ENCODE peak calls at places on chromosomes 1 and 21, in eight cellular contexts. One of them, this sample, is unnamed.

GRCh38 chr1:75673885-75674284 is 50.6 kb upstream of the ACADM start:
- ATAC-seq in GM23338: no peak
- ATAC-seq in Panc1: no peak
- ATAC-seq in CD8-positive, alpha-beta T cell: no peak
- ATAC-seq in psoas muscle: no peak
- ATAC-seq in right lobe of liver: no peak
- ATAC-seq in upper lobe of left lung: no peak
- ATAC-seq in heart right ventricle: no peak
- ATAC-seq in this sample: no peak

GRCh38 chr1:66119148-66119547 is 326.5 kb downstream of the PDE4B start:
- ATAC-seq in right lobe of liver: no peak
- ATAC-seq in psoas muscle: no peak
- ATAC-seq in Panc1: no peak
- ATAC-seq in upper lobe of left lung: no peak
- ATAC-seq in heart right ventricle: no peak
- ATAC-seq in GM23338: no peak
- ATAC-seq in CD8-positive, alpha-beta T cell: no peak
- ATAC-seq in this sample: no peak

GRCh38 chr1:247769603-247770002 is 9.2 kb upstream of the OR1C1 start:
- ATAC-seq in CD8-positive, alpha-beta T cell: no peak
- ATAC-seq in heart right ventricle: no peak
- ATAC-seq in upper lobe of left lung: no peak
- ATAC-seq in psoas muscle: no peak
- ATAC-seq in Panc1: no peak
- ATAC-seq in right lobe of liver: no peak
- ATAC-seq in GM23338: no peak
- ATAC-seq in this sample: no peak

GRCh38 chr1:168430348-168430747 is 113.4 kb downstream of the XCL2 start:
- ATAC-seq in psoas muscle: no peak
- ATAC-seq in upper lobe of left lung: no peak
- ATAC-seq in GM23338: no peak
- ATAC-seq in right lobe of liver: no peak
- ATAC-seq in CD8-positive, alpha-beta T cell: no peak
- ATAC-seq in heart right ventricle: no peak
- ATAC-seq in Panc1: no peak
- ATAC-seq in this sample: no peak

GRCh38 chr1:244012232-244012631 is 38.9 kb upstream of the ZBTB18 start:
- ATAC-seq in psoas muscle: no peak
- ATAC-seq in right lobe of liver: peak
- ATAC-seq in GM23338: peak
- ATAC-seq in CD8-positive, alpha-beta T cell: no peak
- ATAC-seq in upper lobe of left lung: no peak
- ATAC-seq in Panc1: no peak
- ATAC-seq in heart right ventricle: no peak
- ATAC-seq in this sample: no peak

GRCh38 chr1:2258122-2258812 is 30.1 kb downstream of the SKI start:
- ATAC-seq in right lobe of liver: no peak
- ATAC-seq in heart right ventricle: no peak
- ATAC-seq in psoas muscle: no peak
- ATAC-seq in upper lobe of left lung: no peak
- ATAC-seq in Panc1: no peak
- ATAC-seq in GM23338: no peak
- ATAC-seq in CD8-positive, alpha-beta T cell: no peak
- ATAC-seq in this sample: no peak

GRCh38 chr1:170146861-170147260 is 1.1 kb downstream of the NTMT2 start:
- ATAC-seq in upper lobe of left lung: no peak
- ATAC-seq in Panc1: no peak
- ATAC-seq in heart right ventricle: no peak
- ATAC-seq in psoas muscle: no peak
- ATAC-seq in GM23338: no peak
- ATAC-seq in right lobe of liver: no peak
- ATAC-seq in CD8-positive, alpha-beta T cell: peak
- ATAC-seq in this sample: no peak

GRCh38 chr1:80639777-80640533 is 1160.8 kb upstream of the ADGRL2 start:
- ATAC-seq in psoas muscle: no peak
- ATAC-seq in right lobe of liver: no peak
- ATAC-seq in Panc1: no peak
- ATAC-seq in heart right ventricle: no peak
- ATAC-seq in GM23338: no peak
- ATAC-seq in upper lobe of left lung: no peak
- ATAC-seq in CD8-positive, alpha-beta T cell: no peak
- ATAC-seq in this sample: no peak

GRCh38 chr1:25055045-25055780 is 125.1 kb upstream of the RUNX3 start:
- ATAC-seq in GM23338: peak
- ATAC-seq in upper lobe of left lung: no peak
- ATAC-seq in CD8-positive, alpha-beta T cell: no peak
- ATAC-seq in Panc1: no peak
- ATAC-seq in heart right ventricle: no peak
- ATAC-seq in right lobe of liver: no peak
- ATAC-seq in psoas muscle: no peak
- ATAC-seq in this sample: no peak

GRCh38 chr1:96281491-96281890 is 440.1 kb upstream of the PTBP2 start:
- ATAC-seq in Panc1: no peak
- ATAC-seq in upper lobe of left lung: no peak
- ATAC-seq in psoas muscle: no peak
- ATAC-seq in GM23338: no peak
- ATAC-seq in heart right ventricle: no peak
- ATAC-seq in CD8-positive, alpha-beta T cell: no peak
- ATAC-seq in right lobe of liver: no peak
- ATAC-seq in this sample: no peak

GRCh38 chr1:221727146-221728036 is 14.5 kb downstream of the DUSP10 start:
- ATAC-seq in Panc1: no peak
- ATAC-seq in psoas muscle: no peak
- ATAC-seq in right lobe of liver: no peak
- ATAC-seq in CD8-positive, alpha-beta T cell: no peak
- ATAC-seq in upper lobe of left lung: no peak
- ATAC-seq in heart right ventricle: no peak
- ATAC-seq in GM23338: no peak
- ATAC-seq in this sample: no peak

GRCh38 chr1:17207046-17207445 is 2.1 kb downstream of the PADI1 start:
- ATAC-seq in psoas muscle: no peak
- ATAC-seq in CD8-positive, alpha-beta T cell: no peak
- ATAC-seq in right lobe of liver: peak
- ATAC-seq in heart right ventricle: peak
- ATAC-seq in GM23338: no peak
- ATAC-seq in upper lobe of left lung: peak
- ATAC-seq in Panc1: no peak
- ATAC-seq in this sample: no peak

GRCh38 chr1:243549108-243549507 is 293.3 kb downstream of the SDCCAG8 start:
- ATAC-seq in GM23338: no peak
- ATAC-seq in right lobe of liver: no peak
- ATAC-seq in upper lobe of left lung: no peak
- ATAC-seq in psoas muscle: no peak
- ATAC-seq in CD8-positive, alpha-beta T cell: no peak
- ATAC-seq in Panc1: no peak
- ATAC-seq in heart right ventricle: no peak
- ATAC-seq in this sample: no peak

GRCh38 chr21:39386194-39386593 is 37.3 kb upstream of the HMGN1 start:
- ATAC-seq in Panc1: peak
- ATAC-seq in upper lobe of left lung: no peak
- ATAC-seq in heart right ventricle: peak
- ATAC-seq in GM23338: peak
- ATAC-seq in psoas muscle: peak
- ATAC-seq in CD8-positive, alpha-beta T cell: no peak
- ATAC-seq in right lobe of liver: peak
- ATAC-seq in this sample: no peak

GRCh38 chr1:227255086-227255732 is 63.1 kb downstream of the CDC42BPA start:
- ATAC-seq in heart right ventricle: no peak
- ATAC-seq in right lobe of liver: no peak
- ATAC-seq in upper lobe of left lung: no peak
- ATAC-seq in psoas muscle: no peak
- ATAC-seq in CD8-positive, alpha-beta T cell: no peak
- ATAC-seq in GM23338: no peak
- ATAC-seq in Panc1: no peak
- ATAC-seq in this sample: no peak

GRCh38 chr1:13523780-13524477 is 10.1 kb upstream of the LRRC38 start:
- ATAC-seq in psoas muscle: peak
- ATAC-seq in heart right ventricle: peak
- ATAC-seq in GM23338: peak
- ATAC-seq in CD8-positive, alpha-beta T cell: no peak
- ATAC-seq in upper lobe of left lung: no peak
- ATAC-seq in Panc1: no peak
- ATAC-seq in right lobe of liver: no peak
- ATAC-seq in this sample: no peak
- TF ChIP-seq CTCF in psoas muscle: no peak
- TF ChIP-seq CTCF in heart right ventricle: no peak
- TF ChIP-seq CTCF in GM23338: no peak
- TF ChIP-seq CTCF in CD8-positive, alpha-beta T cell: no peak
- TF ChIP-seq CTCF in upper lobe of left lung: no peak
- TF ChIP-seq CTCF in Panc1: no peak
- TF ChIP-seq CTCF in right lobe of liver: no peak
- TF ChIP-seq CTCF in this sample: no peak

GRCh38 chr21:29034678-29035077 is 10.2 kb downstream of the USP16 start:
- ATAC-seq in right lobe of liver: no peak
- ATAC-seq in GM23338: no peak
- ATAC-seq in heart right ventricle: no peak
- ATAC-seq in upper lobe of left lung: no peak
- ATAC-seq in Panc1: no peak
- ATAC-seq in psoas muscle: no peak
- ATAC-seq in CD8-positive, alpha-beta T cell: no peak
- ATAC-seq in this sample: no peak
- H3K4me3 ChIP-seq in right lobe of liver: no peak
- H3K4me3 ChIP-seq in GM23338: no peak
- H3K4me3 ChIP-seq in heart right ventricle: no peak
- H3K4me3 ChIP-seq in upper lobe of left lung: no peak
- H3K4me3 ChIP-seq in Panc1: no peak
- H3K4me3 ChIP-seq in psoas muscle: no peak
- H3K4me3 ChIP-seq in CD8-positive, alpha-beta T cell: no peak
- H3K4me3 ChIP-seq in this sample: no peak

GRCh38 chr1:204123376-204123775 is 28.5 kb downstream of the ETNK2 start:
- ATAC-seq in upper lobe of left lung: no peak
- ATAC-seq in Panc1: no peak
- ATAC-seq in right lobe of liver: no peak
- ATAC-seq in GM23338: peak
- ATAC-seq in CD8-positive, alpha-beta T cell: no peak
- ATAC-seq in psoas muscle: no peak
- ATAC-seq in heart right ventricle: no peak
- ATAC-seq in this sample: no peak
- TF ChIP-seq CTCF in upper lobe of left lung: peak
- TF ChIP-seq CTCF in Panc1: no peak
- TF ChIP-seq CTCF in right lobe of liver: peak
- TF ChIP-seq CTCF in GM23338: peak
- TF ChIP-seq CTCF in CD8-positive, alpha-beta T cell: no peak
- TF ChIP-seq CTCF in psoas muscle: peak
- TF ChIP-seq CTCF in heart right ventricle: peak
- TF ChIP-seq CTCF in this sample: no peak

GRCh38 chr1:192186197-192186596 is 27.9 kb downstream of the RGS18 start:
- ATAC-seq in heart right ventricle: no peak
- ATAC-seq in Panc1: no peak
- ATAC-seq in upper lobe of left lung: no peak
- ATAC-seq in right lobe of liver: no peak
- ATAC-seq in psoas muscle: no peak
- ATAC-seq in GM23338: no peak
- ATAC-seq in CD8-positive, alpha-beta T cell: no peak
- ATAC-seq in this sample: no peak

GRCh38 chr1:192183788-192184187 is 25.5 kb downstream of the RGS18 start:
- ATAC-seq in Panc1: no peak
- ATAC-seq in heart right ventricle: no peak
- ATAC-seq in CD8-positive, alpha-beta T cell: no peak
- ATAC-seq in GM23338: no peak
- ATAC-seq in upper lobe of left lung: no peak
- ATAC-seq in right lobe of liver: no peak
- ATAC-seq in psoas muscle: no peak
- ATAC-seq in this sample: no peak
- H3K4me3 ChIP-seq in Panc1: no peak
- H3K4me3 ChIP-seq in heart right ventricle: no peak
- H3K4me3 ChIP-seq in CD8-positive, alpha-beta T cell: no peak
- H3K4me3 ChIP-seq in GM23338: no peak
- H3K4me3 ChIP-seq in upper lobe of left lung: no peak
- H3K4me3 ChIP-seq in right lobe of liver: no peak
- H3K4me3 ChIP-seq in psoas muscle: no peak
- H3K4me3 ChIP-seq in this sample: no peak

GRCh38 chr1:200304146-200304545 is 105.7 kb downstream of the ZNF281 start:
- ATAC-seq in psoas muscle: no peak
- ATAC-seq in CD8-positive, alpha-beta T cell: no peak
- ATAC-seq in right lobe of liver: no peak
- ATAC-seq in Panc1: no peak
- ATAC-seq in GM23338: no peak
- ATAC-seq in heart right ventricle: no peak
- ATAC-seq in upper lobe of left lung: no peak
- ATAC-seq in this sample: no peak

GRCh38 chr1:200302893-200303250 is 107.0 kb downstream of the ZNF281 start:
- ATAC-seq in GM23338: peak
- ATAC-seq in right lobe of liver: peak
- ATAC-seq in heart right ventricle: peak
- ATAC-seq in Panc1: peak
- ATAC-seq in psoas muscle: no peak
- ATAC-seq in CD8-positive, alpha-beta T cell: no peak
- ATAC-seq in upper lobe of left lung: no peak
- ATAC-seq in this sample: no peak

GRCh38 chr1:200301152-200301551 is 108.7 kb downstream of the ZNF281 start:
- ATAC-seq in CD8-positive, alpha-beta T cell: no peak
- ATAC-seq in right lobe of liver: no peak
- ATAC-seq in psoas muscle: no peak
- ATAC-seq in Panc1: no peak
- ATAC-seq in GM23338: no peak
- ATAC-seq in heart right ventricle: no peak
- ATAC-seq in upper lobe of left lung: no peak
- ATAC-seq in this sample: no peak

GRCh38 chr1:200299571-200299970 is 110.3 kb downstream of the ZNF281 start:
- ATAC-seq in upper lobe of left lung: no peak
- ATAC-seq in Panc1: no peak
- ATAC-seq in psoas muscle: no peak
- ATAC-seq in GM23338: no peak
- ATAC-seq in CD8-positive, alpha-beta T cell: no peak
- ATAC-seq in heart right ventricle: no peak
- ATAC-seq in right lobe of liver: no peak
- ATAC-seq in this sample: no peak

GRCh38 chr1:200302192-200302892 is 107.5 kb downstream of the ZNF281 start:
- ATAC-seq in right lobe of liver: peak
- ATAC-seq in psoas muscle: peak
- ATAC-seq in CD8-positive, alpha-beta T cell: peak
- ATAC-seq in heart right ventricle: peak
- ATAC-seq in GM23338: peak
- ATAC-seq in Panc1: peak
- ATAC-seq in upper lobe of left lung: peak
- ATAC-seq in this sample: peak
- TF ChIP-seq CTCF in right lobe of liver: no peak
- TF ChIP-seq CTCF in psoas muscle: no peak
- TF ChIP-seq CTCF in CD8-positive, alpha-beta T cell: no peak
- TF ChIP-seq CTCF in heart right ventricle: no peak
- TF ChIP-seq CTCF in GM23338: no peak
- TF ChIP-seq CTCF in Panc1: no peak
- TF ChIP-seq CTCF in upper lobe of left lung: no peak
- TF ChIP-seq CTCF in this sample: no peak

DNA sequence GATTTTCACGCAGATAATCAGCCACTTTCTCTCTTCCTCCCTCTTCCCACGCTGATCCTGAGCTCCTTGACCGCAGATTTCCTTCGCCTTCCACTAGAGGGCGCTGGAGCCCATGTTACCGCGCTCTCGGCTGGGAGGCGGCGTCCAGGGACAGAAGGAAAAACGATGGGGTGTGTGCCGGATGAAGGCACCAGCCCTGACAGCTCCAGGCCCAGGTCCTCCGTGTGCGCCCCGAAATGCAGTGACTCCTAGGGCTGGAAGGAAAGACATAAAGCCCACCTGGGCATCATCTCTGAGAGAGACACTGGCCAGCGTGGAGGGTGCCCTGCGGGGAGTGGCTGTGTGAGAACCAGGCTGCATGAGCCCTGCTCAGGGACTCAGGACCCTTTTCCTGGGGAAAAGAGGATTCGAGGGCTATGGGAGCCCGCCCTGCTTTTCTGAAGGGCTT is 44.9 kb upstream of the CYP2J2 start:
- ATAC-seq in psoas muscle: peak
- ATAC-seq in right lobe of liver: peak
- ATAC-seq in GM23338: peak
- ATAC-seq in heart right ventricle: peak
- ATAC-seq in CD8-positive, alpha-beta T cell: no peak
- ATAC-seq in upper lobe of left lung: peak
- ATAC-seq in Panc1: peak
- ATAC-seq in this sample: peak
- H3K4me3 ChIP-seq in psoas muscle: no peak
- H3K4me3 ChIP-seq in right lobe of liver: no peak
- H3K4me3 ChIP-seq in GM23338: peak
- H3K4me3 ChIP-seq in heart right ventricle: no peak
- H3K4me3 ChIP-seq in CD8-positive, alpha-beta T cell: no peak
- H3K4me3 ChIP-seq in upper lobe of left lung: no peak
- H3K4me3 ChIP-seq in Panc1: no peak
- H3K4me3 ChIP-seq in this sample: no peak